ENCODE peak calls at places on chromosomes 16 and 17, in nine cellular contexts. S is H9, R is AG10803, G is MM.1S, X is uterus, V is left lung, N is colonic mucosa, A is astrocyte of the cerebellum, Y is fibroblast of pulmonary artery. F is an unnamed sample.

GRCh38 chr17:1629647-1630310 is 1.1 kb upstream of the SLC43A2 start:
- DNase-seq in G (peak), Y (peak), X (no peak), A (no peak), S (peak), V (peak), N (peak), R (peak), F (peak)

GRCh38 chr17:32319548-32319905 is 22.4 kb downstream of the C17orf75 start:
- DNase-seq in A (peak), S (peak), N (peak), G (peak), V (peak), R (peak), X (peak), Y (peak), F (peak)

GRCh38 chr17:13575922-13576419 is 25.8 kb downstream of the HS3ST3A1 start:
- DNase-seq in Y (no peak), X (no peak), G (no peak), A (peak), S (peak), R (no peak), V (no peak), N (no peak), F (no peak)

GRCh38 chr16:19085679-19086200 is 18.3 kb downstream of the COQ7 start:
- DNase-seq in A (no peak), S (no peak), N (peak), G (no peak), V (no peak), X (no peak), R (peak), Y (peak), F (no peak)

GRCh38 chr16:77599793-77600415 is 122.4 kb upstream of the NUDT7 start:
- DNase-seq in G (peak), N (peak), X (no peak), A (no peak), Y (peak), R (peak), V (no peak), S (no peak), F (peak)

GRCh38 chr16:73065617-73066313 is 17.8 kb upstream of the ZFHX3 start:
- DNase-seq in G (no peak), X (no peak), V (peak), N (no peak), S (peak), R (no peak), A (no peak), Y (no peak), F (no peak)

GRCh38 chr16:67339453-67339852 is 12.8 kb downstream of the LRRC36 start:
- DNase-seq in N (no peak), A (peak), S (no peak), V (no peak), Y (peak), X (no peak), G (no peak), R (peak), F (no peak)

GRCh38 chr16:12089492-12090161 is 113.1 kb downstream of the SNX29 start:
- DNase-seq in Y (peak), V (peak), X (peak), N (peak), S (peak), G (no peak), A (no peak), R (peak), F (peak)

GRCh38 chr17:63653018-63653417 is 30.8 kb downstream of the MAP3K3 start:
- DNase-seq in X (no peak), V (no peak), G (no peak), S (no peak), Y (peak), R (no peak), N (no peak), A (no peak), F (no peak)

GRCh38 chr17:10827898-10828552 is 9.9 kb downstream of the PIRT start:
- DNase-seq in R (no peak), S (no peak), V (no peak), A (no peak), G (no peak), Y (no peak), X (no peak), N (peak), F (no peak)

GRCh38 chr17:12296120-12296727 is 275.5 kb downstream of the MAP2K4 start:
- DNase-seq in A (peak), Y (no peak), N (no peak), G (peak), V (no peak), R (no peak), X (no peak), S (peak), F (no peak)

GRCh38 chr16:8044796-8045195 is 545.5 kb downstream of the TMEM114 start:
- DNase-seq in V (no peak), R (no peak), N (no peak), G (no peak), A (no peak), Y (no peak), X (no peak), S (no peak), F (no peak)

GRCh38 chr17:10683853-10684252 is 13.5 kb downstream of the SCO1 start:
- DNase-seq in G (peak), R (peak), N (no peak), X (no peak), Y (peak), V (no peak), A (no peak), S (no peak), F (no peak)

GRCh38 chr16:8634991-8635736 is 13.7 kb downstream of the METTL22 start:
- DNase-seq in G (no peak), V (no peak), Y (peak), X (no peak), R (peak), S (peak), N (no peak), A (no peak), F (no peak)

GRCh38 chr16:80294172-80294571 is 246.6 kb upstream of the DYNLRB2 start:
- DNase-seq in V (no peak), S (no peak), X (no peak), Y (no peak), R (no peak), N (no peak), A (no peak), G (no peak), F (no peak)

GRCh38 chr16:47965439-47965838 is 190.4 kb downstream of the ABCC12 start:
- DNase-seq in X (no peak), N (no peak), Y (peak), A (no peak), R (peak), V (no peak), S (peak), G (no peak), F (no peak)

GRCh38 chr17:41308918-41309359 is at the start of gene KRTAP16-1:
- DNase-seq in G (no peak), S (no peak), V (no peak), Y (no peak), A (no peak), X (no peak), N (no peak), R (no peak), F (no peak)

GRCh38 chr17:30600830-30601494 is 123.8 kb downstream of the GOSR1 start:
- DNase-seq in G (peak), Y (peak), N (peak), A (no peak), V (no peak), X (no peak), S (no peak), R (peak), F (peak)

GRCh38 chr17:2784864-2785263 is 11.4 kb upstream of the RAP1GAP2 start:
- DNase-seq in Y (no peak), X (no peak), N (no peak), G (no peak), S (peak), R (no peak), A (no peak), V (no peak), F (no peak)

GRCh38 chr16:75687361-75687760 is 10.6 kb upstream of the CPHXL2 start:
- DNase-seq in X (no peak), R (no peak), N (no peak), A (no peak), G (peak), Y (no peak), V (no peak), S (no peak), F (no peak)

GRCh38 chr16:58511933-58512815 is 3.1 kb upstream of the SETD6 start:
- DNase-seq in V (peak), A (peak), Y (peak), S (peak), R (peak), G (peak), X (peak), N (peak), F (peak)

GRCh38 chr17:68782829-68783228 is 172.4 kb downstream of the ABCA8 start:
- DNase-seq in G (no peak), A (no peak), R (peak), X (no peak), V (no peak), N (no peak), S (no peak), Y (no peak), F (no peak)

GRCh38 chr16:24906199-24906808 is 60.5 kb downstream of the SLC5A11 start:
- DNase-seq in A (peak), Y (peak), N (no peak), G (peak), X (no peak), R (peak), V (no peak), S (no peak), F (no peak)

GRCh38 chr16:49884033-49884707 is 28.3 kb upstream of the ZNF423 start:
- DNase-seq in R (no peak), N (peak), G (peak), V (no peak), A (no peak), S (no peak), X (no peak), Y (no peak), F (no peak)

GRCh38 chr16:78458588-78458987 is 359.1 kb downstream of the WWOX start:
- DNase-seq in A (no peak), G (no peak), N (no peak), R (no peak), S (no peak), X (no peak), V (no peak), Y (no peak), F (no peak)

GRCh38 chr16:31107465-31107867 is 720 bp upstream of the BCKDK start:
- DNase-seq in N (no peak), R (no peak), X (no peak), V (no peak), S (no peak), G (peak), A (no peak), Y (no peak), F (peak)

GRCh38 chr17:14211778-14212177 is 24.9 kb downstream of the CDRT15 start:
- DNase-seq in V (no peak), R (no peak), Y (peak), G (no peak), A (no peak), X (peak), S (peak), N (no peak), F (peak)

GRCh38 chr16:2597560-2597902 is 59.7 kb downstream of the PDPK1 start:
- DNase-seq in N (no peak), V (no peak), X (no peak), S (no peak), G (no peak), Y (no peak), A (no peak), R (no peak), F (no peak)

GRCh38 chr17:61400786-61401279 is 1.2 kb downstream of the TBX2 start:
- DNase-seq in N (no peak), G (no peak), X (no peak), A (no peak), R (no peak), V (no peak), Y (no peak), S (no peak), F (no peak)

GRCh38 chr17:5619088-5619740 is 34.9 kb upstream of the NLRP1 start:
- DNase-seq in G (no peak), X (no peak), Y (no peak), A (no peak), S (no peak), N (no peak), R (no peak), V (no peak), F (peak)

GRCh38 chr17:7435676-7436555 is 681 bp downstream of the TMEM102 start:
- DNase-seq in V (peak), G (peak), A (no peak), R (no peak), Y (no peak), N (peak), S (peak), X (no peak), F (peak)

GRCh38 chr16:29876578-29877249 is 13.7 kb upstream of the CDIPT start:
- DNase-seq in A (no peak), G (no peak), N (no peak), R (no peak), S (no peak), V (no peak), Y (no peak), X (no peak), F (peak)

GRCh38 chr17:79975498-79976134 is 60.1 kb downstream of the TBC1D16 start:
- DNase-seq in R (no peak), V (no peak), N (no peak), A (no peak), G (no peak), S (peak), Y (no peak), X (peak), F (no peak)

GRCh38 chr16:82146957-82147356 is 23.1 kb downstream of the MPHOSPH6 start:
- DNase-seq in R (no peak), V (no peak), G (no peak), A (no peak), Y (no peak), N (no peak), X (no peak), S (no peak), F (no peak)

GRCh38 chr17:11535231-11535630 is 63.0 kb upstream of the DNAH9 start:
- DNase-seq in R (no peak), A (no peak), S (no peak), X (no peak), G (no peak), Y (no peak), V (no peak), N (peak), F (no peak)

GRCh38 chr16:57590654-57591085 is 37.8 kb upstream of the ADGRG1 start:
- DNase-seq in R (peak), G (no peak), Y (peak), X (no peak), V (peak), S (no peak), A (no peak), N (no peak), F (no peak)

GRCh38 chr17:27579897-27580321 is 51.1 kb upstream of the LGALS9 start:
- DNase-seq in A (no peak), G (no peak), N (no peak), X (no peak), R (no peak), V (no peak), Y (no peak), S (no peak), F (no peak)

GRCh38 chr17:8963665-8964258 is 1.7 kb downstream of the PIK3R5 start:
- DNase-seq in N (no peak), A (no peak), X (no peak), V (no peak), S (no peak), G (no peak), R (no peak), Y (no peak), F (no peak)

GRCh38 chr17:8966926-8967325 is 1.4 kb upstream of the PIK3R5 start:
- DNase-seq in Y (no peak), S (no peak), G (no peak), N (no peak), R (no peak), A (no peak), V (no peak), X (no peak), F (no peak)

GRCh38 chr17:8963017-8963416 is 2.5 kb downstream of the PIK3R5 start:
- DNase-seq in R (no peak), A (no peak), G (no peak), S (no peak), X (no peak), N (no peak), V (no peak), Y (no peak), F (peak)

GRCh38 chr17:8964801-8965393 is 610 bp downstream of the PIK3R5 start:
- DNase-seq in X (no peak), G (no peak), A (no peak), V (peak), Y (no peak), R (no peak), N (peak), S (peak), F (no peak)

GRCh38 chr17:8965394-8966168 is at the start of gene PIK3R5:
- DNase-seq in Y (no peak), G (no peak), X (no peak), S (peak), R (no peak), N (peak), A (no peak), V (peak), F (peak)
- TF ChIP-seq CTCF in Y (no peak), G (no peak), X (no peak), S (peak), R (no peak), N (no peak), A (no peak), V (peak), F (no peak)

DNA sequence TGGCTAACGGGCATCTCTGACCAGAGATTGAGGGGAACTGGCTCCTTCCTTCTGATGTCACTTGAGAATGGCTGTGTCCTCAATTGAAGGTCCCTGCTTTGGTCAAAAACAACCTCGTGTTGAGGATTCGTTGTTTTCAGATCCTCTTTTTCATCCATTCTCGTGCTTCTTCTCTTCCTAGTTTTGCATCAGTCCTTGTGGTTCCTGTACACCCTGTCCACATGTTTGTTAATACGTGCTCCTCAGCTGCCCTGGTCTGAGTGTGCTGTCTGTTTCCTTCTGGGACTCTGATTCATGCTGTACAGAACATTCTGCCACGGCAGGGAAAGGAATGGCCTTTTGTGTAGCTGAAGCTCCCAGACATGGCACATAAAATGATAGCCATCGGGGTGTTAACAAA is 863.2 kb upstream of the GOT2 start:
- DNase-seq in V (no peak), A (no peak), S (no peak), R (peak), N (no peak), Y (peak), X (no peak), G (no peak), F (no peak)
- TF ChIP-seq CTCF in V (no peak), A (no peak), S (no peak), R (no peak), N (no peak), Y (no peak), X (no peak), G (no peak), F (no peak)

GRCh38 chr17:56244268-56244890 is 91.1 kb downstream of the ANKFN1 start:
- DNase-seq in Y (no peak), N (no peak), R (no peak), X (no peak), A (no peak), G (no peak), V (no peak), S (no peak), F (no peak)

DNA sequence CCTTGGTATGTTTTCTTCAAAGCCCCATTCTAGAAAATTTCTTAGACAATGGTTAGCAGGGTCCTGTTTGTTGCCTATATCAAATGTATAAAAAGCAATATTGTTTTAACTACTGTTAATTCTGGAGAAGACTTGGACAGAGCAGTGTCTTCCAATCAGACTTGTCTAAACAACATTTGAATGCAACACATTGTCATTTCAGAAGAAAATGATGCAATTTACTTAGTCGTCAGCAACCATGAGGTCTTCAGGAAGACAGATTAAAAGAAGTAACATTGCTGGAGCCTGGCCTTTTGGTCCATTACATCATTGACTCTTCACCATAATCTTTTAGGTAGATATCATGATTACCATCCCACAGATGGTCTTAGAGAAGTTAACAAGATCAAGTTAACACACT is 94.5 kb downstream of the ANKFN1 start:
- DNase-seq in S (no peak), N (no peak), A (no peak), R (no peak), Y (no peak), X (no peak), V (no peak), G (no peak), F (no peak)
- TF ChIP-seq CTCF in S (no peak), N (no peak), A (no peak), R (no peak), Y (no peak), X (no peak), V (no peak), G (no peak), F (no peak)

GRCh38 chr17:76682306-76682705 is 28.5 kb downstream of the MXRA7 start:
- DNase-seq in V (no peak), S (no peak), X (peak), Y (peak), A (peak), N (no peak), G (no peak), R (peak), F (no peak)

GRCh38 chr17:76681222-76682137 is 29.3 kb downstream of the MXRA7 start:
- DNase-seq in S (peak), V (peak), Y (peak), R (peak), A (peak), X (peak), G (peak), N (peak), F (peak)

GRCh38 chr17:76684756-76685155 is 26.0 kb downstream of the MXRA7 start:
- DNase-seq in V (no peak), N (no peak), Y (no peak), S (no peak), X (no peak), A (no peak), G (no peak), R (no peak), F (no peak)

GRCh38 chr17:76683921-76684745 is 26.6 kb downstream of the MXRA7 start:
- DNase-seq in N (no peak), G (no peak), S (no peak), X (no peak), Y (no peak), V (no peak), A (no peak), R (no peak), F (no peak)

DNA sequence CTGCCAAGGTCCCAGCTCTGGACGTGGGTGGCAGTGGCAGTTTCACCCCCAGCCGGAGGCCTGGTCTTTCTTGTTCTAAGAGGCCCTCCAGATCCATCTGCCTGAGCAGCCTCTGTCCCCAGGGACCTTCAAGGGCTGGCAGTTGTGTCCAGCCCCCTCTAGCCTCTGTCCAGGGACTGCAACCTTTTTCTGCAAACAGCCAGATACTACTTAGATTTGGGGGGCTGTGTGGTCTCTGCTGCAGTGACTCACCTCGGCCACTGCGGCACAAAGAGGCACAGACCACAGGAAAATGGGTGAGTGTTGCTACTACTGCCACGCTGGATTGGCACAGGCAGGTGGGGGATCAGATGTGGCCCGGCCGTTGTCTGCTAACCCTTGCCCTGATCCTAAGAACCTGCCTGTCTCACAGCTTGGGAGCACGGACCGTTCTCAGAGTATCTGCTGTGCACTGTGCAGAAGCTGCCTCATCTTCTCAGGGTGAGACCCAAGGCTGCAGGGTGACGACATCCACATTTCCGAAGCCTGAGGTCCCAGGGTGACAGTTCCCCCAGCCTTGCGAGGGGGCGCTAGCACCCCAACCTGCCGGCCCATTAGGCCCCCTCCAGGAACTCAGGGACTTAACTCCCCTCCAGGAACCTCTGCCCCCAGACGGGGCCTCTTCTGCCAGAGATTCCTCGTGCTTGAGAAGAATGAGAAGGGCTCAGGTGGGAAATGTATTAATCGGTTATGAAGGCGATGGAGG is 27.6 kb downstream of the MXRA7 start:
- DNase-seq in R (no peak), Y (no peak), V (no peak), A (no peak), X (no peak), N (no peak), G (no peak), S (no peak), F (no peak)
- TF ChIP-seq CTCF in R (no peak), Y (no peak), V (no peak), A (peak), X (no peak), N (no peak), G (no peak), S (peak), F (no peak)

GRCh38 chr16:28823719-28824547 is 1.1 kb downstream of the ATXN2L start:
- DNase-seq in N (peak), R (peak), X (peak), G (peak), S (peak), A (peak), Y (peak), V (peak), F (peak)
- TF ChIP-seq CTCF in N (peak), R (peak), X (peak), G (peak), S (no peak), A (no peak), Y (no peak), V (peak), F (no peak)